ENCODE peak calls at places on chromosomes 13 and 19, in six cellular contexts. One of them, this sample, is unnamed.

GRCh38 chr13:99322297-99323103 is 15.3 kb upstream of the GPR183 start:
- DNase-seq in suprapubic skin: no peak
- DNase-seq in H9: no peak
- DNase-seq in mammary epithelial cell: peak; percentile 68
- DNase-seq in HCT116: no peak
- DNase-seq in cardiac muscle cell: peak; percentile 70
- DNase-seq in this sample: no peak

GRCh38 chr19:2962018-2962670 is 15.2 kb upstream of the TLE6 start:
- DNase-seq in suprapubic skin: no peak
- DNase-seq in H9: peak; percentile 62
- DNase-seq in mammary epithelial cell: peak; percentile 38
- DNase-seq in HCT116: peak; percentile 68
- DNase-seq in cardiac muscle cell: peak; percentile 89
- DNase-seq in this sample: peak; percentile 56

GRCh38 chr19:11169896-11170678 is 14.5 kb upstream of the SPC24 start:
- DNase-seq in suprapubic skin: no peak
- DNase-seq in H9: no peak
- DNase-seq in mammary epithelial cell: no peak
- DNase-seq in HCT116: no peak
- DNase-seq in cardiac muscle cell: peak; percentile 84
- DNase-seq in this sample: no peak

GRCh38 chr19:38663957-38664502 is 16.6 kb downstream of the ACTN4 start:
- DNase-seq in suprapubic skin: no peak
- DNase-seq in H9: no peak
- DNase-seq in mammary epithelial cell: no peak
- DNase-seq in HCT116: no peak
- DNase-seq in cardiac muscle cell: no peak
- DNase-seq in this sample: no peak

GRCh38 chr13:99657848-99658265 is 156.6 kb downstream of the TM9SF2 start:
- DNase-seq in suprapubic skin: no peak
- DNase-seq in H9: peak; percentile 68
- DNase-seq in mammary epithelial cell: no peak
- DNase-seq in HCT116: no peak
- DNase-seq in cardiac muscle cell: peak; percentile 54
- DNase-seq in this sample: peak; percentile 80

GRCh38 chr13:29954082-29955043 is 103.9 kb upstream of the UBL3 start:
- DNase-seq in suprapubic skin: no peak
- DNase-seq in H9: no peak
- DNase-seq in mammary epithelial cell: no peak
- DNase-seq in HCT116: no peak
- DNase-seq in cardiac muscle cell: no peak
- DNase-seq in this sample: no peak

GRCh38 chr13:71864981-71865857 is 1.8 kb downstream of the DACH1 start:
- DNase-seq in suprapubic skin: peak; percentile 54
- DNase-seq in H9: peak; percentile 41
- DNase-seq in mammary epithelial cell: peak; percentile 1
- DNase-seq in HCT116: no peak
- DNase-seq in cardiac muscle cell: peak; percentile 12
- DNase-seq in this sample: peak; percentile 46

GRCh38 chr19:11273989-11274388 is 11.7 kb upstream of the DOCK6 start:
- DNase-seq in suprapubic skin: no peak
- DNase-seq in H9: no peak
- DNase-seq in mammary epithelial cell: no peak
- DNase-seq in HCT116: no peak
- DNase-seq in cardiac muscle cell: no peak
- DNase-seq in this sample: no peak

GRCh38 chr19:49331616-49332055 is 3.6 kb upstream of the CD37 start:
- DNase-seq in suprapubic skin: no peak
- DNase-seq in H9: peak; percentile 71
- DNase-seq in mammary epithelial cell: peak; percentile 51
- DNase-seq in HCT116: peak; percentile 37
- DNase-seq in cardiac muscle cell: peak; percentile 69
- DNase-seq in this sample: peak; percentile 63

GRCh38 chr19:53365899-53366493 is 491 bp downstream of the ZNF525 start:
- DNase-seq in suprapubic skin: no peak
- DNase-seq in H9: no peak
- DNase-seq in mammary epithelial cell: peak; percentile 57
- DNase-seq in HCT116: no peak
- DNase-seq in cardiac muscle cell: no peak
- DNase-seq in this sample: peak; percentile 48

GRCh38 chr19:19540707-19541515 is 2.8 kb downstream of the CILP2 start:
- DNase-seq in suprapubic skin: no peak
- DNase-seq in H9: peak; percentile 99
- DNase-seq in mammary epithelial cell: peak; percentile 57
- DNase-seq in HCT116: peak; percentile 93
- DNase-seq in cardiac muscle cell: peak; percentile 35
- DNase-seq in this sample: peak; percentile 61

GRCh38 chr13:110301606-110302131 is 5.3 kb downstream of the COL4A1 start:
- DNase-seq in suprapubic skin: no peak
- DNase-seq in H9: no peak
- DNase-seq in mammary epithelial cell: no peak
- DNase-seq in HCT116: no peak
- DNase-seq in cardiac muscle cell: peak; percentile 84
- DNase-seq in this sample: no peak

GRCh38 chr13:78430811-78431210 is 172.5 kb downstream of the POU4F1 start:
- DNase-seq in suprapubic skin: no peak
- DNase-seq in H9: no peak
- DNase-seq in mammary epithelial cell: no peak
- DNase-seq in HCT116: no peak
- DNase-seq in cardiac muscle cell: no peak
- DNase-seq in this sample: no peak

GRCh38 chr19:39413903-39414608 is 1.6 kb downstream of the PLEKHG2 start:
- DNase-seq in suprapubic skin: peak; percentile 83
- DNase-seq in H9: no peak
- DNase-seq in mammary epithelial cell: no peak
- DNase-seq in HCT116: no peak
- DNase-seq in cardiac muscle cell: no peak
- DNase-seq in this sample: peak; percentile 69

DNA sequence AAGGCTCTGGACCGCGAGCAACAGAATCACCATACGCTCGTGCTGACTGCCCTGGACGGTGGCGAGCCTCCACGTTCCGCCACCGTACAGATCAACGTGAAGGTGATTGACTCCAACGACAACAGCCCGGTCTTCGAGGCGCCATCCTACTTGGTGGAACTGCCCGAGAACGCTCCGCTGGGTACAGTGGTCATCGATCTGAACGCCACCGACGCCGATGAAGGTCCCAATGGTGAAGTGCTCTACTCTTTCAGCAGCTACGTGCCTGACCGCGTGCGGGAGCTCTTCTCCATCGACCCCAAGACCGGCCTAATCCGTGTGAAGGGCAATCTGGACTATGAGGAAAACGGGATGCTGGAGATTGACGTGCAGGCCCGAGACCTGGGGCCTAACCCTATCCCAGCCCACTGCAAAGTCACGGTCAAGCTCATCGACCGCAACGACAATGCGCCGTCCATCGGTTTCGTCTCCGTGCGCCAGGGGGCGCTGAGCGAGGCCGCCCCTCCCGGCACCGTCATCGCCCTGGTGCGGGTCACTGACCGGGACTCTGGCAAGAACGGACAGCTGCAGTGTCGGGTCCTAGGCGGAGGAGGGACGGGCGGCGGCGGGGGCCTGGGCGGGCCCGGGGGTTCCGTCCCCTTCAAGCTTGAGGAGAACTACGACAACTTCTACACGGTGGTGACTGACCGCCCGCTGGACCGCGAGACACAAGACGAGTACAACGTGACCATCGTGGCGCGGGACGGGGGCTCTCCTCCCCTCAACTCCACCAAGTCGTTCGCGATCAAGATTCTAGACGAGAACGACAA is 1.8 kb downstream of the PCDH17 start:
- DNase-seq in suprapubic skin: peak; percentile 56
- DNase-seq in H9: peak; percentile 91
- DNase-seq in mammary epithelial cell: no peak
- DNase-seq in HCT116: no peak
- DNase-seq in cardiac muscle cell: peak; percentile 10
- DNase-seq in this sample: no peak
- TF ChIP-seq CTCF in suprapubic skin: no peak
- TF ChIP-seq CTCF in H9: peak; percentile 84
- TF ChIP-seq CTCF in mammary epithelial cell: no peak
- TF ChIP-seq CTCF in HCT116: no peak
- TF ChIP-seq CTCF in cardiac muscle cell: peak; percentile 29
- TF ChIP-seq CTCF in this sample: peak; percentile 49

GRCh38 chr19:36772341-36773222 is at the start of gene ZNF850:
- DNase-seq in suprapubic skin: peak; percentile 96
- DNase-seq in H9: peak; percentile 94
- DNase-seq in mammary epithelial cell: peak; percentile 93
- DNase-seq in HCT116: peak; percentile 66
- DNase-seq in cardiac muscle cell: peak; percentile 97
- DNase-seq in this sample: peak; percentile 95
- H3K9me3 ChIP-seq in suprapubic skin: no peaks in the 10 kb centered on the region
- H3K9me3 ChIP-seq in H9: no peaks in the 10 kb centered on the region
- H3K9me3 ChIP-seq in mammary epithelial cell: peaks cover 21% of the 10 kb centered on the region
- H3K9me3 ChIP-seq in HCT116: peaks cover 14% of the 10 kb centered on the region
- H3K9me3 ChIP-seq in cardiac muscle cell: no peaks in the 10 kb centered on the region
- H3K9me3 ChIP-seq in this sample: no peaks in the 10 kb centered on the region

GRCh38 chr13:46553886-46554855 is 1.2 kb downstream of the LRCH1 start:
- DNase-seq in suprapubic skin: peak; percentile 81
- DNase-seq in H9: peak; percentile 61
- DNase-seq in mammary epithelial cell: peak; percentile 89
- DNase-seq in HCT116: peak; percentile 55
- DNase-seq in cardiac muscle cell: peak; percentile 90
- DNase-seq in this sample: peak; percentile 76
- TF ChIP-seq CTCF in suprapubic skin: peak; percentile 18
- TF ChIP-seq CTCF in H9: peak; percentile 37
- TF ChIP-seq CTCF in mammary epithelial cell: peak; percentile 31
- TF ChIP-seq CTCF in HCT116: no peak
- TF ChIP-seq CTCF in cardiac muscle cell: peak; percentile 18
- TF ChIP-seq CTCF in this sample: peak; percentile 41

GRCh38 chr19:31015778-31016177 is 333.5 kb downstream of the TSHZ3 start:
- DNase-seq in suprapubic skin: no peak
- DNase-seq in H9: no peak
- DNase-seq in mammary epithelial cell: no peak
- DNase-seq in HCT116: no peak
- DNase-seq in cardiac muscle cell: no peak
- DNase-seq in this sample: no peak
- H3K9me3 ChIP-seq in suprapubic skin: no peaks in the 10 kb centered on the region
- H3K9me3 ChIP-seq in H9: no peaks in the 10 kb centered on the region
- H3K9me3 ChIP-seq in mammary epithelial cell: no peaks in the 10 kb centered on the region
- H3K9me3 ChIP-seq in HCT116: peaks cover 14% of the 10 kb centered on the region
- H3K9me3 ChIP-seq in cardiac muscle cell: no peaks in the 10 kb centered on the region
- H3K9me3 ChIP-seq in this sample: no peaks in the 10 kb centered on the region

DNA sequence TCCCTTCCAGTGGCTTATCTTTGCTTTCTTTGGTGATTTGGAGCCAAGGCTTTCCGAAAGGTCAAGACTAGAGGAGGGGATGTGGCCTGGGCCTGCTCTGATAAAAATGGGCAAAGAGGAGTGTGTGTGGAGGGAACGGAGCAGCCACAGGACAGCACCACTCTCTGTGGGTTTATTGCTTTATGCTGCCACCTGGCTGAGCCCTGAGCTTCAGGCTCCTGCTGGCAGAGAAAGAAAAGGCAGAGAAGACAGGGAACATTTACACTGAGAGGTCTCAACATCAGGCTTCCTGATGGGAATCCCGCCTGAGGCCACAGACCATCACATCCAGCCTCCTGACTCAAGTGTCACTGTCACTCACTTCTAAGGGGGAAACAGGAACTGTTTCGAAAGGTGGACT is 9.2 kb upstream of the GSX1 start:
- DNase-seq in suprapubic skin: no peak
- DNase-seq in H9: peak; percentile 68
- DNase-seq in mammary epithelial cell: no peak
- DNase-seq in HCT116: no peak
- DNase-seq in cardiac muscle cell: peak; percentile 29
- DNase-seq in this sample: peak; percentile 44
- TF ChIP-seq CTCF in suprapubic skin: no peak
- TF ChIP-seq CTCF in H9: peak; percentile 52
- TF ChIP-seq CTCF in mammary epithelial cell: peak; percentile 68
- TF ChIP-seq CTCF in HCT116: peak; percentile 35
- TF ChIP-seq CTCF in cardiac muscle cell: peak; percentile 45
- TF ChIP-seq CTCF in this sample: peak; percentile 67